ENCODE peak calls at places on chromosomes 5 and 9, in seven cellular contexts. One of them, this sample, is unnamed.

GRCh38 chr9:83238871-83239624 is 176.1 kb upstream of the RASEF start:
- DNase-seq in SK-N-SH: no peak
- DNase-seq in GM12878: no peak
- DNase-seq in HCT116: no peak
- DNase-seq in H1: no peak
- DNase-seq in HepG2: peak; percentile 25
- DNase-seq in K562: no peak
- DNase-seq in this sample: no peak

GRCh38 chr5:132484386-132484715 is 6.2 kb downstream of the IRF1 start:
- DNase-seq in H1: no peak
- DNase-seq in GM12878: no peak
- DNase-seq in SK-N-SH: no peak
- DNase-seq in HepG2: no peak
- DNase-seq in K562: no peak
- DNase-seq in HCT116: no peak
- DNase-seq in this sample: no peak

GRCh38 chr5:120954255-120954654 is 490.2 kb downstream of the PRR16 start:
- DNase-seq in HepG2: no peak
- DNase-seq in K562: no peak
- DNase-seq in HCT116: no peak
- DNase-seq in H1: no peak
- DNase-seq in SK-N-SH: no peak
- DNase-seq in GM12878: no peak
- DNase-seq in this sample: no peak

GRCh38 chr5:172049226-172049796 is 42.9 kb upstream of the FBXW11 start:
- DNase-seq in HCT116: no peak
- DNase-seq in HepG2: no peak
- DNase-seq in K562: no peak
- DNase-seq in H1: no peak
- DNase-seq in SK-N-SH: no peak
- DNase-seq in GM12878: no peak
- DNase-seq in this sample: no peak

GRCh38 chr5:150377964-150378694 is 20.6 kb downstream of the TCOF1 start:
- DNase-seq in HepG2: no peak
- DNase-seq in GM12878: no peak
- DNase-seq in HCT116: no peak
- DNase-seq in K562: no peak
- DNase-seq in SK-N-SH: peak; percentile 66
- DNase-seq in H1: no peak
- DNase-seq in this sample: no peak

GRCh38 chr5:135018457-135018856 is 15.6 kb downstream of the PITX1 start:
- DNase-seq in HepG2: no peak
- DNase-seq in SK-N-SH: no peak
- DNase-seq in H1: no peak
- DNase-seq in GM12878: no peak
- DNase-seq in HCT116: no peak
- DNase-seq in K562: no peak
- DNase-seq in this sample: no peak

GRCh38 chr9:127224883-127225739 is 39.5 kb upstream of the GARNL3 start:
- DNase-seq in K562: peak; percentile 94
- DNase-seq in SK-N-SH: peak; percentile 100
- DNase-seq in HCT116: peak; percentile 63
- DNase-seq in H1: no peak
- DNase-seq in HepG2: peak; percentile 74
- DNase-seq in GM12878: no peak
- DNase-seq in this sample: no peak

GRCh38 chr9:76691761-76692313 is 72.4 kb upstream of the PCA3 start:
- DNase-seq in H1: no peak
- DNase-seq in SK-N-SH: no peak
- DNase-seq in HepG2: no peak
- DNase-seq in K562: no peak
- DNase-seq in HCT116: no peak
- DNase-seq in GM12878: no peak
- DNase-seq in this sample: no peak

GRCh38 chr9:104779946-104780539 is 16.1 kb downstream of the NIPSNAP3B start:
- DNase-seq in GM12878: no peak
- DNase-seq in SK-N-SH: no peak
- DNase-seq in HepG2: no peak
- DNase-seq in H1: no peak
- DNase-seq in K562: no peak
- DNase-seq in HCT116: no peak
- DNase-seq in this sample: no peak

GRCh38 chr5:95446009-95446408 is 54.8 kb downstream of the FAM81B start:
- DNase-seq in H1: no peak
- DNase-seq in HepG2: no peak
- DNase-seq in K562: peak; percentile 33
- DNase-seq in SK-N-SH: no peak
- DNase-seq in GM12878: no peak
- DNase-seq in HCT116: peak; percentile 10
- DNase-seq in this sample: no peak

GRCh38 chr5:95959964-95960801 is 1.5 kb downstream of the ELL2 start:
- DNase-seq in H1: no peak
- DNase-seq in HCT116: no peak
- DNase-seq in K562: no peak
- DNase-seq in GM12878: no peak
- DNase-seq in HepG2: no peak
- DNase-seq in SK-N-SH: peak; percentile 45
- DNase-seq in this sample: peak; percentile 28

GRCh38 chr9:4507306-4507705 is 17.0 kb downstream of the SLC1A1 start:
- DNase-seq in H1: no peak
- DNase-seq in GM12878: no peak
- DNase-seq in HepG2: no peak
- DNase-seq in HCT116: no peak
- DNase-seq in SK-N-SH: no peak
- DNase-seq in K562: no peak
- DNase-seq in this sample: no peak

GRCh38 chr5:17360879-17361278 is 137.2 kb upstream of the TAF11L2 start:
- DNase-seq in HepG2: no peak
- DNase-seq in SK-N-SH: no peak
- DNase-seq in H1: no peak
- DNase-seq in HCT116: no peak
- DNase-seq in GM12878: no peak
- DNase-seq in K562: no peak
- DNase-seq in this sample: no peak

GRCh38 chr9:78026947-78027346 is 4.7 kb downstream of the GNAQ start:
- DNase-seq in HepG2: no peak
- DNase-seq in HCT116: no peak
- DNase-seq in K562: no peak
- DNase-seq in H1: no peak
- DNase-seq in SK-N-SH: no peak
- DNase-seq in GM12878: no peak
- DNase-seq in this sample: no peak

GRCh38 chr5:115510145-115510640 is 34.4 kb downstream of the FEM1C start:
- DNase-seq in K562: no peak
- DNase-seq in HCT116: no peak
- DNase-seq in SK-N-SH: no peak
- DNase-seq in HepG2: no peak
- DNase-seq in H1: no peak
- DNase-seq in GM12878: no peak
- DNase-seq in this sample: no peak

GRCh38 chr5:79508794-79509193 is 5.1 kb downstream of the HOMER1 start:
- DNase-seq in SK-N-SH: no peak
- DNase-seq in HCT116: no peak
- DNase-seq in HepG2: no peak
- DNase-seq in K562: no peak
- DNase-seq in H1: no peak
- DNase-seq in GM12878: no peak
- DNase-seq in this sample: no peak

GRCh38 chr5:180394031-180394636 is 41.0 kb upstream of the GFPT2 start:
- DNase-seq in SK-N-SH: peak; percentile 4
- DNase-seq in K562: no peak
- DNase-seq in HCT116: no peak
- DNase-seq in H1: no peak
- DNase-seq in HepG2: no peak
- DNase-seq in GM12878: no peak
- DNase-seq in this sample: no peak

GRCh38 chr5:180389252-180390101 is 36.3 kb upstream of the GFPT2 start:
- DNase-seq in GM12878: no peak
- DNase-seq in HCT116: no peak
- DNase-seq in H1: no peak
- DNase-seq in SK-N-SH: peak; percentile 15
- DNase-seq in K562: no peak
- DNase-seq in HepG2: no peak
- DNase-seq in this sample: no peak

GRCh38 chr5:180387798-180388197 is 34.7 kb upstream of the GFPT2 start:
- DNase-seq in GM12878: no peak
- DNase-seq in K562: no peak
- DNase-seq in SK-N-SH: no peak
- DNase-seq in H1: no peak
- DNase-seq in HCT116: no peak
- DNase-seq in HepG2: no peak
- DNase-seq in this sample: no peak

GRCh38 chr5:180391276-180391675 is 38.1 kb upstream of the GFPT2 start:
- DNase-seq in H1: no peak
- DNase-seq in HepG2: no peak
- DNase-seq in K562: no peak
- DNase-seq in GM12878: no peak
- DNase-seq in SK-N-SH: peak; percentile 14
- DNase-seq in HCT116: no peak
- DNase-seq in this sample: no peak

DNA sequence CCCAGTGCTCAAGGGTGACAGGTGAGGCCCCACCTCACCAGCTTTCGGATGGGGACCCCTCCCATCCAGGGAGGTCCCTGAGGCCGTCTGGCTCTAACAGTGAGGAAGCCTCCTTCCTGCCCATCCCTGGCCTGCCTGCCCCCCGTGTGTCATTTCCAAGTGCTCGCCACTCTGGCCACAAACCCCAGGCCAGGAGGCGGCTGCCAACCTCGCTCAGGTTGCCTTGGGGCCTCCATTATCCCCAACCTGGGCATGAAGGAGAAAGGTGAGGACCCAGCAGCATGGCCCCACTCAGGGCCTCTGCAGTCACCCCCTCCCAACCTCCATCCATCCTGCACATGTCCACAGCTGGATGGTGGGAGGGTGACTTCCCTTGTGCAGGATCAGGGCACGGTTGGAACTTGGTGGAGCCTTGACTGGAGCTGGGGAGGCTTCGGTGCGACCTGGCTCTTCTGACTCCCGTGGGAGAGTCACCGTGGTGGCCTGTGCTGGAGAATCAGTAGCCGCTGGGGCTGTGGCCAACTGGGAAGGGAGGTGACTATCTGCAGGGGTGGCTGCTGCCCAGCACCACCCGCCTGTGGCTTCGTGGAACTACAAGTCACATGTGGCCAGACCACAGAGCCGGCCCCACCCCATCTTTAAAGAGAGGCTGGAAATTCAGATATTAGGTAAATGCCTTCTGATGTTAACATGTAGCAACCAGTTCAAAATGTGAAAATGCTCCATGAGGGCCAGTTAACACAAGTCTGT is 37.5 kb upstream of the GFPT2 start:
- DNase-seq in GM12878: no peak
- DNase-seq in K562: peak; percentile 14
- DNase-seq in HepG2: no peak
- DNase-seq in HCT116: no peak
- DNase-seq in SK-N-SH: peak; percentile 47
- DNase-seq in H1: no peak
- DNase-seq in this sample: no peak
- TF ChIP-seq CTCF in GM12878: no peak
- TF ChIP-seq CTCF in K562: peak; percentile 12
- TF ChIP-seq CTCF in HepG2: peak; percentile 6
- TF ChIP-seq CTCF in HCT116: peak; percentile 29
- TF ChIP-seq CTCF in SK-N-SH: no peak
- TF ChIP-seq CTCF in H1: peak; percentile 25
- TF ChIP-seq CTCF in this sample: no peak

DNA sequence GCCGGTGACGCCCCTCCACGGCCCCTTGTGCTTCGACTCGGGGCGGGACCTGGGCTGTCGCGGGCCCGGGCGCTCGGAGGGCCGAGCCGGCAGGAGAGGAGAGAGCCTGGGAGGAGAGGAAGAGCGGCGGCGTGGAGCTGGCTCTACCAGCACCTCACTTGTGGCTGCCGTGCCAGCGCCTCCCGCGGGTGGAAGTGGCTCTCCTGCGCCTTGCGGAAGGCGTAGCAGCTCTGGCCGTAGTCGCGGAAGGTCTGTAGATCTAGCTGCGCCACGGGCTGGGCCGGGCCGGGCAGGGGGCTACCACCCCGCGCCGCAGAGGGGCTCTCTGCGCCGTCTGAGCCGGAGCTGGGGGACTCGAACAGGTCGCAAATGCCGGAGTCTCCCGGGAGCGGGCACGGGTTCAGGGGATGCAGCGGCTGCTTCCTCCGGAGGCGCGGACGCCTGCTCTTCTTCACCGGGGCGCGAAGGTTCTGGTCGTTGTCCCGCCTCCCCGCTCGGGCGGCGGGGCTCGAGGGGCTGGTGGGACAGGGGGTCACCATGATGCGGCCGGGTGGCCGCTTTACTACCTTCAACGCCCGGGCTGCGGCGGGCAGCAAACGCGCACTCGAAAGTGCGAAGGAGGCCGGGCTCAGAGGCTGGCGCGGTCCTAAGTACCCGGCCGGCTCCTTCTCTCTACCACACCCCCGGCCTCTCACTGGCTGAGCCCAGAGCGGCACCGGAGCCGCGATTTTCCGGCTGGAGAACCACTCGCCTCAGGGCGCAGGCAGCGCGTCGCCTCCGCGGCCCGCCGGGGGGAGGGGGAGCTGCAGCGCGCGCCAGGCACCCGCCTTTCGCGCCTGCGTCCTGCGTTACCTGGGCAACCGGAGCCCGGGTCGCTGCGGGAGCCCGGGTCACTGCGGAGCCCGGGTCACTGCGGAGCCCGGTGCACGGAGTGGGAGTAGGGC is at the start of gene CCNO:
- DNase-seq in H1: peak; percentile 65
- DNase-seq in SK-N-SH: peak; percentile 81
- DNase-seq in K562: peak; percentile 71
- DNase-seq in HCT116: peak; percentile 70
- DNase-seq in GM12878: no peak
- DNase-seq in HepG2: peak; percentile 18
- DNase-seq in this sample: no peak
- TF ChIP-seq POLR2AphosphoS5 in H1: no peak
- TF ChIP-seq POLR2AphosphoS5 in SK-N-SH: no peak
- TF ChIP-seq POLR2AphosphoS5 in K562: no peak
- TF ChIP-seq POLR2AphosphoS5 in HCT116: peak; percentile 74
- TF ChIP-seq POLR2AphosphoS5 in GM12878: no peak
- TF ChIP-seq POLR2AphosphoS5 in HepG2: no peak
- TF ChIP-seq POLR2AphosphoS5 in this sample: peak; percentile 19

DNA sequence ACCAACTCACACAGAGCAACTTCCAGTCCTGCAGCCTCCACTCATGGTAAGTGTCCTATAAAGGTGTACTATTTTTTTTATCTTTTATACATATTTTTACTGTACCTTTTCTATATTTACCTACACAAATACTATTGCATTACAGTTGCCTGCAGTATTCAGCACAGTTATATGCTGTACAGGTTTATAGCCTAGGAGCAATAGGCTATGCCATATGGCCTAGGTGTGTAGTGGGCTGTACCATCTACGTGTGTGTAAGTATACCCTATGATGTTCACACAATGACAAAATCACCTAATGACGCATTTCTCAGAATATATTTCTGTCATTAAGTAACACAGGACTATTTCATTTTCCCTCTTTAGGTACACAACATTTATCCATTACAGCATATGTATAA is 16.7 kb downstream of the S100Z start:
- DNase-seq in HepG2: no peak
- DNase-seq in SK-N-SH: no peak
- DNase-seq in H1: no peak
- DNase-seq in K562: no peak
- DNase-seq in GM12878: no peak
- DNase-seq in HCT116: no peak
- DNase-seq in this sample: no peak
- TF ChIP-seq SIN3A in HepG2: no peak
- TF ChIP-seq SIN3A in SK-N-SH: no peak
- TF ChIP-seq SIN3A in H1: no peak
- TF ChIP-seq SIN3A in K562: no peak
- TF ChIP-seq SIN3A in GM12878: no peak
- TF ChIP-seq SIN3A in HCT116: no peak
- TF ChIP-seq SIN3A in this sample: no peak

GRCh38 chr9:73565833-73566465 is 414.3 kb downstream of the ANXA1 start:
- DNase-seq in HCT116: no peak
- DNase-seq in GM12878: no peak
- DNase-seq in H1: peak; percentile 25
- DNase-seq in SK-N-SH: no peak
- DNase-seq in K562: peak; percentile 30
- DNase-seq in HepG2: peak; percentile 46
- DNase-seq in this sample: no peak
- TF ChIP-seq CTCF in HCT116: peak; percentile 24
- TF ChIP-seq CTCF in GM12878: peak; percentile 40
- TF ChIP-seq CTCF in H1: peak; percentile 71
- TF ChIP-seq CTCF in SK-N-SH: peak; percentile 43
- TF ChIP-seq CTCF in K562: peak; percentile 43
- TF ChIP-seq CTCF in HepG2: peak; percentile 86
- TF ChIP-seq CTCF in this sample: peak; percentile 71